ENCODE peak calls at places on chromosomes 12 and 14, in five cellular contexts. X is CD4-positive, alpha-beta T cell; V is Calu3; F is omental fat pad; I is sigmoid colon. D is an unnamed sample.

GRCh38 chr12:6347367-6348338 is 5.8 kb upstream of the TNFRSF1A start:
- DNase-seq in X (no peak), V (no peak), F (no peak), I (peak; percentile 84), D (no peak)

GRCh38 chr12:12265571-12266388 is 1.1 kb downstream of the LRP6 start:
- DNase-seq in X (no peak), V (no peak), F (no peak), I (no peak), D (no peak)

GRCh38 chr12:105667880-105668279 is 337.4 kb downstream of the C12orf75 start:
- DNase-seq in X (no peak), V (no peak), F (no peak), I (no peak), D (no peak)

GRCh38 chr12:118714051-118714460 is 267.3 kb upstream of the SRRM4 start:
- DNase-seq in X (no peak), V (peak; percentile 63), F (no peak), I (no peak), D (no peak)

GRCh38 chr12:26612203-26612602 is 220.8 kb downstream of the ITPR2 start:
- DNase-seq in X (no peak), V (no peak), F (no peak), I (no peak), D (no peak)

GRCh38 chr12:7483343-7483742 is 20.2 kb downstream of the CD163 start:
- DNase-seq in X (no peak), V (no peak), F (no peak), I (no peak), D (no peak)

GRCh38 chr14:101019974-101020710 is 116.6 kb upstream of the RTL1 start:
- DNase-seq in X (peak; percentile 24), V (no peak), F (peak; percentile 11), I (peak; percentile 42), D (peak; percentile 1)

GRCh38 chr12:6235499-6235898 is 35.3 kb downstream of the CD9 start:
- DNase-seq in X (no peak), V (no peak), F (no peak), I (peak; percentile 83), D (no peak)

GRCh38 chr12:12919666-12920435 is 28.5 kb downstream of the GPRC5A start:
- DNase-seq in X (no peak), V (no peak), F (no peak), I (no peak), D (no peak)

GRCh38 chr12:87667378-87667777 is 361.8 kb downstream of the C12orf50 start:
- DNase-seq in X (no peak), V (peak; percentile 30), F (no peak), I (no peak), D (no peak)

GRCh38 chr12:132445884-132446471 is 44.0 kb upstream of the FBRSL1 start:
- DNase-seq in X (no peak), V (peak; percentile 92), F (peak; percentile 59), I (no peak), D (peak; percentile 77)

GRCh38 chr14:99729991-99730875 is 46.1 kb downstream of the CYP46A1 start:
- DNase-seq in X (peak; percentile 76), V (peak; percentile 89), F (peak; percentile 63), I (peak; percentile 85), D (peak; percentile 70)

GRCh38 chr12:110042260-110042659 is 6.1 kb downstream of the C12orf76 start:
- DNase-seq in X (no peak), V (no peak), F (no peak), I (no peak), D (no peak)

GRCh38 chr14:89564291-89564957 is 147.4 kb upstream of the FOXN3 start:
- DNase-seq in X (no peak), V (no peak), F (no peak), I (no peak), D (no peak)

GRCh38 chr12:48999371-49000131 is at the start of gene DDN:
- DNase-seq in X (no peak), V (no peak), F (no peak), I (no peak), D (no peak)

GRCh38 chr14:75636100-75636692 is 24.5 kb downstream of the ERG28 start:
- DNase-seq in X (no peak), V (no peak), F (no peak), I (no peak), D (no peak)

GRCh38 chr12:754871-755562 is 2.6 kb downstream of the WNK1 start:
- DNase-seq in X (no peak), V (no peak), F (no peak), I (no peak), D (no peak)

GRCh38 chr12:2152134-2152533 is 99.3 kb downstream of the CACNA1C start:
- DNase-seq in X (no peak), V (no peak), F (no peak), I (no peak), D (no peak)

GRCh38 chr12:108594-108993 is 42.0 kb downstream of the IQSEC3 start:
- DNase-seq in X (no peak), V (peak; percentile 19), F (no peak), I (peak; percentile 68), D (no peak)

GRCh38 chr12:53820907-53821306 is 69.1 kb upstream of the CISTR start:
- DNase-seq in X (no peak), V (no peak), F (no peak), I (no peak), D (no peak)

GRCh38 chr12:107684990-107685359 is 624 bp upstream of the PWP1 start:
- DNase-seq in X (no peak), V (peak; percentile 22), F (no peak), I (no peak), D (no peak)

GRCh38 chr12:56163533-56164344 is 5.6 kb downstream of the MYL6 start:
- DNase-seq in X (no peak), V (no peak), F (no peak), I (no peak), D (no peak)

GRCh38 chr12:67386869-67387570 is 117.9 kb downstream of the CAND1 start:
- DNase-seq in X (no peak), V (no peak), F (no peak), I (no peak), D (no peak)

GRCh38 chr12:67391656-67392055 is 122.5 kb downstream of the CAND1 start:
- DNase-seq in X (no peak), V (no peak), F (no peak), I (no peak), D (no peak)

GRCh38 chr12:67391034-67391433 is 121.9 kb downstream of the CAND1 start:
- DNase-seq in X (no peak), V (no peak), F (no peak), I (no peak), D (no peak)

GRCh38 chr12:67388331-67389163 is 119.4 kb downstream of the CAND1 start:
- DNase-seq in X (no peak), V (no peak), F (no peak), I (no peak), D (no peak)
- TF ChIP-seq CTCF in X (no peak), V (peak; percentile 16), F (no peak), I (no peak), D (peak; percentile 70)

GRCh38 chr14:21063479-21063878 is 5.9 kb downstream of the RNASE8 start:
- DNase-seq in X (no peak), V (no peak), F (no peak), I (no peak), D (no peak)

GRCh38 chr14:21068521-21069387 is 1.4 kb upstream of the ARHGEF40 start:
- DNase-seq in X (no peak), V (peak; percentile 60), F (no peak), I (peak; percentile 83), D (peak; percentile 58)

GRCh38 chr14:21070083-21070609 is at the start of gene ARHGEF40:
- DNase-seq in X (no peak), V (peak; percentile 65), F (no peak), I (no peak), D (no peak)

GRCh38 chr14:21069388-21070082 is 569 bp upstream of the ARHGEF40 start:
- DNase-seq in X (no peak), V (no peak), F (no peak), I (no peak), D (no peak)

GRCh38 chr14:21066882-21067502 is 3.1 kb upstream of the ARHGEF40 start:
- DNase-seq in X (no peak), V (no peak), F (no peak), I (no peak), D (no peak)
- TF ChIP-seq CTCF in X (peak; percentile 24), V (no peak), F (no peak), I (no peak), D (no peak)

GRCh38 chr14:24093901-24094838 is at the start of gene PCK2:
- DNase-seq in X (peak; percentile 75), V (peak; percentile 96), F (peak; percentile 68), I (peak; percentile 98), D (peak; percentile 73)
- TF ChIP-seq CTCF in X (no peak), V (no peak), F (no peak), I (peak; percentile 16), D (no peak)

GRCh38 chr14:20631023-20631820 is 10.3 kb downstream of the OR6S1 start:
- DNase-seq in X (no peak), V (peak; percentile 61), F (no peak), I (no peak), D (peak; percentile 61)
- TF ChIP-seq CTCF in X (no peak), V (no peak), F (no peak), I (no peak), D (no peak)

DNA sequence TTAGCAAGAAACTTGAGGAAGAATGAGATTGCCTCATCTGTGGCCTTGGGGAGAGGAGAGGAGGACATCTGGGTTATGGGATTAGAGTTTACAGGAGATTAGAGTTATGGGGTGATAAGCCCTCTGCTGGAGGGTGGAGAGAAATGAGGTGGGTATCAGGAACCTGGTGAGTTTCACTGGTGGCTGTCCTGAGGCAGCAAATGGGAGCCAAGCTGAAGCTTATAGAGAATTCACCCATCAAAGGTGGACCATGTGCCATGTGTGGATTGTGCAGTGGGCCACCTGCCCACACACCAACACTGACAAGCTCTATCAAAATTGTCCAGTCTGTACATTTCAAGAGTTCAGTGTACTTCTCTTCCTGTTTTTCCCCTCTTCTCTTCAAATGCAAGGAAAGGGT is 135.3 kb downstream of the AEBP2 start:
- DNase-seq in X (no peak), V (no peak), F (no peak), I (no peak), D (no peak)
- TF ChIP-seq CTCF in X (no peak), V (no peak), F (no peak), I (no peak), D (no peak)

DNA sequence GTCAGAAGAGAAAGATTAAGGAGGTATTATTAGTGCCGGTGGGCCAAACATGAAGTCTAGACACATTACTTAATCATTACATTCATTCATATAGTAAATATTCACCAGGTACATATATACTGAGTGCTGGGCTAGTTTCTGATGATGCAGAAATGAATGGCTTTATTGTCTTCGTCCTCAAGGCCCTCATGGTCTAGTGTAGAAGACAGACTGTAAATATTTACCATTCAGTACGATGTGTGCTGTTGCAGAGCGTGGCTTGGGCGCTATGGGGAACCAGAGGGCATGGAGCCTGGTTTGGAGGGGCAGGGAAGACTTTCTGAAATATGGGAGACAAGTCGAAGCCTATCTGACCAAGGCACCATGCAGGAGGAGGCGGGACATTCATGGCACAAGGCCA is 37.0 kb upstream of the TCL1B start:
- DNase-seq in X (no peak), V (no peak), F (no peak), I (no peak), D (no peak)
- TF ChIP-seq CTCF in X (no peak), V (no peak), F (no peak), I (no peak), D (no peak)

GRCh38 chr14:68937790-68938514 is 41.1 kb downstream of the ACTN1 start:
- DNase-seq in X (no peak), V (peak; percentile 74), F (no peak), I (peak; percentile 95), D (no peak)
- TF ChIP-seq CTCF in X (no peak), V (peak; percentile 38), F (no peak), I (peak; percentile 52), D (no peak)

D was measured in mesothelial cell of epicardium.